ENCODE peak calls at places on chromosomes 7 and 10, in ten cellular contexts. S is posterior cingulate gyrus; Y is EL; P is T-helper 2 cell treated with Interferon-gamma antibody and Interleukin-4, amounts not matched to agents 5 μg/mL and 100 μg/mL, for 36 hours; W is frontal cortex; I is AG09319; Q is endothelial cell; A is chondrocyte; M is T-helper 17 cell; V is RCC 7860. B is an unnamed sample.

GRCh38 chr10:14664345-14664744 is 110.4 kb downstream of the FAM107B start:
- DNase-seq in S (no peak), Y (no peak), P (no peak), W (no peak), I (no peak), Q (no peak), A (no peak), M (no peak), V (no peak), B (no peak)

GRCh38 chr7:74300951-74301350 is 11.7 kb downstream of the CLIP2 start:
- DNase-seq in S (no peak), Y (no peak), P (no peak), W (no peak), I (no peak), Q (no peak), A (no peak), M (no peak), V (no peak), B (no peak)

GRCh38 chr10:71073451-71074175 is 138.8 kb upstream of the UNC5B start:
- DNase-seq in S (no peak), Y (no peak), P (no peak), W (no peak), I (no peak), Q (no peak), A (peak; percentile 67), M (no peak), V (no peak), B (no peak)

GRCh38 chr10:102647433-102648268 is 3.4 kb downstream of the TRIM8 start:
- DNase-seq in S (no peak), Y (no peak), P (no peak), W (no peak), I (no peak), Q (no peak), A (peak; percentile 38), M (no peak), V (no peak), B (no peak)

GRCh38 chr7:74061840-74062539 is 21.6 kb upstream of the LIMK1 start:
- DNase-seq in S (peak; percentile 62), Y (peak; percentile 88), P (peak; percentile 26), W (peak; percentile 83), I (peak; percentile 87), Q (no peak), A (peak; percentile 91), M (peak; percentile 61), V (peak; percentile 98), B (no peak)

GRCh38 chr7:117085275-117085674 is 132.0 kb downstream of the ST7 start:
- DNase-seq in S (no peak), Y (no peak), P (no peak), W (no peak), I (no peak), Q (no peak), A (no peak), M (no peak), V (no peak), B (no peak)

GRCh38 chr7:155962968-155963300 is 150.7 kb upstream of the SHH start:
- DNase-seq in S (no peak), Y (no peak), P (no peak), W (no peak), I (no peak), Q (no peak), A (no peak), M (no peak), V (no peak), B (no peak)

GRCh38 chr7:148662646-148663045 is 36.1 kb upstream of the CUL1 start:
- DNase-seq in S (no peak), Y (peak; percentile 19), P (no peak), W (no peak), I (no peak), Q (no peak), A (no peak), M (no peak), V (peak; percentile 46), B (no peak)

GRCh38 chr10:124672181-124672638 is 72.0 kb downstream of the FAM53B start:
- DNase-seq in S (no peak), Y (no peak), P (no peak), W (peak; percentile 36), I (no peak), Q (no peak), A (no peak), M (no peak), V (no peak), B (no peak)

GRCh38 chr10:22702348-22702747 is 12.0 kb downstream of the PIP4K2A start:
- DNase-seq in S (no peak), Y (no peak), P (no peak), W (no peak), I (no peak), Q (no peak), A (no peak), M (no peak), V (no peak), B (no peak)

GRCh38 chr10:116985611-116986010 is 19.4 kb downstream of the SHTN1 start:
- DNase-seq in S (no peak), Y (no peak), P (no peak), W (no peak), I (no peak), Q (no peak), A (no peak), M (no peak), V (no peak), B (no peak)

GRCh38 chr10:12958546-12959110 is 42.9 kb downstream of the CCDC3 start:
- DNase-seq in S (no peak), Y (no peak), P (no peak), W (no peak), I (no peak), Q (no peak), A (no peak), M (no peak), V (no peak), B (no peak)

GRCh38 chr7:24926623-24927539 is 53.1 kb downstream of the OSBPL3 start:
- DNase-seq in S (no peak), Y (peak; percentile 74), P (no peak), W (no peak), I (peak; percentile 75), Q (no peak), A (no peak), M (no peak), V (no peak), B (no peak)

GRCh38 chr10:61617586-61617985 is 45.1 kb upstream of the CABCOCO1 start:
- DNase-seq in S (no peak), Y (no peak), P (no peak), W (no peak), I (no peak), Q (no peak), A (no peak), M (no peak), V (no peak), B (no peak)

GRCh38 chr10:78650122-78650521 is 418.6 kb upstream of the ZMIZ1 start:
- DNase-seq in S (no peak), Y (no peak), P (no peak), W (no peak), I (no peak), Q (no peak), A (no peak), M (no peak), V (no peak), B (no peak)

GRCh38 chr7:130009848-130010688 is 41.1 kb downstream of the ZC3HC1 start:
- DNase-seq in S (no peak), Y (peak; percentile 93), P (peak; percentile 5), W (no peak), I (peak; percentile 48), Q (no peak), A (no peak), M (no peak), V (peak; percentile 100), B (no peak)

GRCh38 chr10:110081914-110082313 is 74.1 kb downstream of the ADD3 start:
- DNase-seq in S (no peak), Y (no peak), P (no peak), W (no peak), I (no peak), Q (peak; percentile 57), A (no peak), M (no peak), V (no peak), B (no peak)

GRCh38 chr7:29808075-29808786 is 1.9 kb downstream of the WIPF3 start:
- DNase-seq in S (no peak), Y (no peak), P (no peak), W (no peak), I (no peak), Q (no peak), A (no peak), M (no peak), V (no peak), B (no peak)

GRCh38 chr7:114865564-114865963 is 56.3 kb upstream of the MDFIC start:
- DNase-seq in S (no peak), Y (peak; percentile 50), P (peak; percentile 41), W (no peak), I (no peak), Q (peak; percentile 59), A (no peak), M (peak; percentile 34), V (peak; percentile 16), B (peak; percentile 46)

GRCh38 chr7:95527033-95527775 is 41.5 kb downstream of the ASB4 start:
- DNase-seq in S (no peak), Y (peak; percentile 53), P (no peak), W (no peak), I (peak; percentile 12), Q (peak; percentile 64), A (no peak), M (no peak), V (peak; percentile 63), B (no peak)

GRCh38 chr7:55308186-55308929 is 56.8 kb upstream of the LANCL2 start:
- DNase-seq in S (no peak), Y (peak; percentile 91), P (no peak), W (no peak), I (peak; percentile 27), Q (no peak), A (no peak), M (no peak), V (peak; percentile 56), B (no peak)

GRCh38 chr7:120985839-120986238 is 2.7 kb upstream of the CPED1 start:
- DNase-seq in S (no peak), Y (no peak), P (no peak), W (no peak), I (no peak), Q (no peak), A (no peak), M (no peak), V (no peak), B (no peak)

GRCh38 chr10:32004161-32004591 is 52.0 kb downstream of the KIF5B start:
- DNase-seq in S (no peak), Y (no peak), P (no peak), W (no peak), I (no peak), Q (no peak), A (no peak), M (no peak), V (no peak), B (no peak)

B was measured in stimulated activated naive CD4-positive, alpha-beta T cell.